ENCODE peak calls at places on chromosomes 13 and 19, in six cellular contexts. Q is activated naive CD4-positive, alpha-beta T cell treated with Interleukin-2 at 50 U/mL for 16 hours; P is HS-5; X is T47D; V is ACHN; E is amniotic stem cell. S is an unnamed sample.

GRCh38 chr13:95233026-95233635 is 68.1 kb downstream of the ABCC4 start:
- DNase-seq in E (no peak), V (no peak), P (no peak), X (no peak), Q (no peak), S (no peak)

GRCh38 chr13:87872813-87873212 is 201.6 kb downstream of the SLITRK5 start:
- DNase-seq in P (no peak), V (no peak), Q (no peak), E (no peak), X (no peak), S (no peak)

GRCh38 chr13:54183728-54184127 is 1155.1 kb downstream of the OLFM4 start:
- DNase-seq in E (no peak), V (no peak), Q (no peak), P (no peak), X (peak; percentile 66), S (no peak)

GRCh38 chr19:45175663-45176345 is 2.2 kb downstream of the TRAPPC6A start:
- DNase-seq in P (no peak), V (no peak), Q (no peak), X (no peak), E (no peak), S (no peak)

GRCh38 chr13:27595055-27595811 is 25.1 kb downstream of the LNX2 start:
- DNase-seq in X (no peak), Q (no peak), E (no peak), V (no peak), P (no peak), S (no peak)

GRCh38 chr19:30131246-30131645 is 189.2 kb downstream of the URI1 start:
- DNase-seq in E (no peak), V (no peak), X (no peak), Q (no peak), P (no peak), S (no peak)

GRCh38 chr19:47421844-47422395 is 2.6 kb upstream of the MEIS3 start:
- DNase-seq in X (no peak), P (no peak), E (no peak), Q (no peak), V (no peak), S (no peak)

GRCh38 chr13:78239681-78240080 is 321.1 kb upstream of the EDNRB start:
- DNase-seq in E (no peak), V (no peak), Q (no peak), P (no peak), X (no peak), S (no peak)

GRCh38 chr19:50516859-50517703 is 3.4 kb upstream of the ASPDH start:
- DNase-seq in E (no peak), V (no peak), Q (no peak), X (no peak), P (no peak), S (no peak)

GRCh38 chr13:101785858-101786257 is 333.4 kb downstream of the ITGBL1 start:
- DNase-seq in E (peak; percentile 15), Q (no peak), X (peak; percentile 12), P (no peak), V (peak; percentile 14), S (no peak)

GRCh38 chr19:45250832-45251451 is at the start of gene MARK4:
- DNase-seq in E (no peak), X (peak; percentile 50), Q (peak; percentile 60), V (peak; percentile 51), P (no peak), S (no peak)